ENCODE peak calls at places on chromosome 7, in eight cellular contexts. One of them, this sample, is unnamed.

GRCh38 chr7:26965724-26966123 is 101.3 kb upstream of the SKAP2 start:
- DNase-seq in MV-4-11: no peak
- DNase-seq in NCI-H1417: no peak
- DNase-seq in naive thymus-derived CD8-positive, alpha-beta T cell: no peak
- DNase-seq in Calu3: peak; percentile 16
- DNase-seq in neural progenitor cell: no peak
- DNase-seq in sciatic nerve: no peak
- DNase-seq in T-cell: no peak
- DNase-seq in this sample: no peak

GRCh38 chr7:144519900-144520299 is 116.4 kb upstream of the NOBOX start:
- DNase-seq in naive thymus-derived CD8-positive, alpha-beta T cell: no peak
- DNase-seq in NCI-H1417: no peak
- DNase-seq in sciatic nerve: no peak
- DNase-seq in Calu3: no peak
- DNase-seq in T-cell: no peak
- DNase-seq in MV-4-11: no peak
- DNase-seq in neural progenitor cell: no peak
- DNase-seq in this sample: no peak

GRCh38 chr7:55439627-55440026 is 74.5 kb downstream of the LANCL2 start:
- DNase-seq in Calu3: no peak
- DNase-seq in NCI-H1417: peak; percentile 68
- DNase-seq in MV-4-11: no peak
- DNase-seq in neural progenitor cell: no peak
- DNase-seq in T-cell: no peak
- DNase-seq in sciatic nerve: no peak
- DNase-seq in naive thymus-derived CD8-positive, alpha-beta T cell: no peak
- DNase-seq in this sample: peak; percentile 34

GRCh38 chr7:138784692-138785091 is 13.1 kb upstream of the TMEM213 start:
- DNase-seq in naive thymus-derived CD8-positive, alpha-beta T cell: no peak
- DNase-seq in Calu3: no peak
- DNase-seq in sciatic nerve: no peak
- DNase-seq in T-cell: no peak
- DNase-seq in MV-4-11: no peak
- DNase-seq in neural progenitor cell: no peak
- DNase-seq in NCI-H1417: no peak
- DNase-seq in this sample: no peak

GRCh38 chr7:147639037-147639436 is 951.5 kb upstream of the C7orf33 start:
- DNase-seq in sciatic nerve: no peak
- DNase-seq in NCI-H1417: no peak
- DNase-seq in neural progenitor cell: peak; percentile 6
- DNase-seq in T-cell: no peak
- DNase-seq in naive thymus-derived CD8-positive, alpha-beta T cell: no peak
- DNase-seq in MV-4-11: no peak
- DNase-seq in Calu3: no peak
- DNase-seq in this sample: no peak

GRCh38 chr7:105782391-105783063 is 93.9 kb downstream of the ATXN7L1 start:
- DNase-seq in Calu3: no peak
- DNase-seq in sciatic nerve: no peak
- DNase-seq in naive thymus-derived CD8-positive, alpha-beta T cell: no peak
- DNase-seq in MV-4-11: peak; percentile 8
- DNase-seq in neural progenitor cell: no peak
- DNase-seq in NCI-H1417: no peak
- DNase-seq in T-cell: no peak
- DNase-seq in this sample: no peak

GRCh38 chr7:150950496-150951180 is 27.5 kb downstream of the KCNH2 start:
- DNase-seq in neural progenitor cell: no peak
- DNase-seq in MV-4-11: no peak
- DNase-seq in Calu3: no peak
- DNase-seq in NCI-H1417: no peak
- DNase-seq in sciatic nerve: no peak
- DNase-seq in naive thymus-derived CD8-positive, alpha-beta T cell: no peak
- DNase-seq in T-cell: no peak
- DNase-seq in this sample: no peak

GRCh38 chr7:138735399-138735798 is 34.2 kb upstream of the SVOPL start:
- DNase-seq in MV-4-11: no peak
- DNase-seq in NCI-H1417: no peak
- DNase-seq in sciatic nerve: no peak
- DNase-seq in neural progenitor cell: no peak
- DNase-seq in Calu3: no peak
- DNase-seq in naive thymus-derived CD8-positive, alpha-beta T cell: no peak
- DNase-seq in T-cell: no peak
- DNase-seq in this sample: no peak

GRCh38 chr7:5363729-5364128 is 59.9 kb downstream of the TNRC18 start:
- DNase-seq in naive thymus-derived CD8-positive, alpha-beta T cell: no peak
- DNase-seq in sciatic nerve: no peak
- DNase-seq in Calu3: no peak
- DNase-seq in NCI-H1417: no peak
- DNase-seq in neural progenitor cell: no peak
- DNase-seq in T-cell: no peak
- DNase-seq in MV-4-11: no peak
- DNase-seq in this sample: no peak

GRCh38 chr7:2815523-2816240 is 28.4 kb downstream of the GNA12 start:
- DNase-seq in naive thymus-derived CD8-positive, alpha-beta T cell: no peak
- DNase-seq in neural progenitor cell: no peak
- DNase-seq in MV-4-11: no peak
- DNase-seq in sciatic nerve: no peak
- DNase-seq in T-cell: no peak
- DNase-seq in Calu3: no peak
- DNase-seq in NCI-H1417: no peak
- DNase-seq in this sample: no peak

GRCh38 chr7:90178166-90178565 is 23.9 kb downstream of the STEAP1 start:
- DNase-seq in neural progenitor cell: no peak
- DNase-seq in naive thymus-derived CD8-positive, alpha-beta T cell: no peak
- DNase-seq in T-cell: no peak
- DNase-seq in MV-4-11: no peak
- DNase-seq in NCI-H1417: no peak
- DNase-seq in sciatic nerve: no peak
- DNase-seq in Calu3: no peak
- DNase-seq in this sample: no peak

GRCh38 chr7:111438369-111439289 is 123.7 kb downstream of the IMMP2L start:
- DNase-seq in naive thymus-derived CD8-positive, alpha-beta T cell: no peak
- DNase-seq in neural progenitor cell: peak; percentile 5
- DNase-seq in NCI-H1417: no peak
- DNase-seq in Calu3: no peak
- DNase-seq in sciatic nerve: no peak
- DNase-seq in MV-4-11: no peak
- DNase-seq in T-cell: no peak
- DNase-seq in this sample: no peak

GRCh38 chr7:44735403-44736165 is 13.1 kb upstream of the ZMIZ2 start:
- DNase-seq in naive thymus-derived CD8-positive, alpha-beta T cell: no peak
- DNase-seq in NCI-H1417: no peak
- DNase-seq in MV-4-11: peak; percentile 75
- DNase-seq in Calu3: peak; percentile 70
- DNase-seq in T-cell: no peak
- DNase-seq in neural progenitor cell: no peak
- DNase-seq in sciatic nerve: no peak
- DNase-seq in this sample: no peak

GRCh38 chr7:127928852-127929251 is 102.4 kb downstream of the LRRC4 start:
- DNase-seq in sciatic nerve: no peak
- DNase-seq in Calu3: no peak
- DNase-seq in MV-4-11: no peak
- DNase-seq in neural progenitor cell: no peak
- DNase-seq in NCI-H1417: no peak
- DNase-seq in T-cell: no peak
- DNase-seq in naive thymus-derived CD8-positive, alpha-beta T cell: no peak
- DNase-seq in this sample: no peak

GRCh38 chr7:34748244-34749039 is 90.4 kb downstream of the NPSR1 start:
- DNase-seq in neural progenitor cell: no peak
- DNase-seq in sciatic nerve: no peak
- DNase-seq in Calu3: peak; percentile 97
- DNase-seq in MV-4-11: no peak
- DNase-seq in T-cell: no peak
- DNase-seq in NCI-H1417: peak; percentile 82
- DNase-seq in naive thymus-derived CD8-positive, alpha-beta T cell: no peak
- DNase-seq in this sample: no peak

GRCh38 chr7:80039255-80039884 is 95.3 kb upstream of the GNAI1 start:
- DNase-seq in Calu3: no peak
- DNase-seq in neural progenitor cell: no peak
- DNase-seq in NCI-H1417: no peak
- DNase-seq in naive thymus-derived CD8-positive, alpha-beta T cell: no peak
- DNase-seq in sciatic nerve: no peak
- DNase-seq in MV-4-11: no peak
- DNase-seq in T-cell: no peak
- DNase-seq in this sample: no peak

GRCh38 chr7:20785211-20786048 is 1.3 kb downstream of the SP8 start:
- DNase-seq in Calu3: peak; percentile 56
- DNase-seq in neural progenitor cell: peak; percentile 71
- DNase-seq in MV-4-11: no peak
- DNase-seq in naive thymus-derived CD8-positive, alpha-beta T cell: no peak
- DNase-seq in sciatic nerve: no peak
- DNase-seq in NCI-H1417: peak; percentile 88
- DNase-seq in T-cell: no peak
- DNase-seq in this sample: peak; percentile 68

GRCh38 chr7:93018666-93019065 is 99.1 kb downstream of the SAMD9 start:
- DNase-seq in MV-4-11: no peak
- DNase-seq in Calu3: no peak
- DNase-seq in T-cell: no peak
- DNase-seq in sciatic nerve: no peak
- DNase-seq in naive thymus-derived CD8-positive, alpha-beta T cell: no peak
- DNase-seq in NCI-H1417: no peak
- DNase-seq in neural progenitor cell: no peak
- DNase-seq in this sample: no peak

GRCh38 chr7:20796565-20796964 is 9.9 kb upstream of the SP8 start:
- DNase-seq in NCI-H1417: no peak
- DNase-seq in sciatic nerve: no peak
- DNase-seq in T-cell: no peak
- DNase-seq in Calu3: no peak
- DNase-seq in neural progenitor cell: no peak
- DNase-seq in naive thymus-derived CD8-positive, alpha-beta T cell: no peak
- DNase-seq in MV-4-11: no peak
- DNase-seq in this sample: no peak

GRCh38 chr7:63900394-63901203 is 98.0 kb upstream of the ZNF722 start:
- DNase-seq in NCI-H1417: peak; percentile 60
- DNase-seq in T-cell: peak; percentile 49
- DNase-seq in neural progenitor cell: no peak
- DNase-seq in MV-4-11: no peak
- DNase-seq in Calu3: peak; percentile 67
- DNase-seq in naive thymus-derived CD8-positive, alpha-beta T cell: peak; percentile 96
- DNase-seq in sciatic nerve: peak; percentile 93
- DNase-seq in this sample: peak; percentile 2

GRCh38 chr7:73885975-73886798 is 25.2 kb downstream of the TMEM270 start:
- DNase-seq in MV-4-11: peak; percentile 16
- DNase-seq in neural progenitor cell: peak; percentile 25
- DNase-seq in naive thymus-derived CD8-positive, alpha-beta T cell: no peak
- DNase-seq in Calu3: no peak
- DNase-seq in T-cell: no peak
- DNase-seq in sciatic nerve: no peak
- DNase-seq in NCI-H1417: no peak
- DNase-seq in this sample: peak; percentile 59

GRCh38 chr7:29606287-29606721 is 42.7 kb downstream of the PRR15 start:
- DNase-seq in naive thymus-derived CD8-positive, alpha-beta T cell: no peak
- DNase-seq in Calu3: peak; percentile 63
- DNase-seq in sciatic nerve: no peak
- DNase-seq in T-cell: no peak
- DNase-seq in neural progenitor cell: no peak
- DNase-seq in NCI-H1417: no peak
- DNase-seq in MV-4-11: no peak
- DNase-seq in this sample: peak; percentile 32

GRCh38 chr7:138460176-138460648 is at the start of gene TRIM24:
- DNase-seq in T-cell: peak; percentile 97
- DNase-seq in sciatic nerve: peak; percentile 97
- DNase-seq in NCI-H1417: no peak
- DNase-seq in neural progenitor cell: no peak
- DNase-seq in MV-4-11: no peak
- DNase-seq in Calu3: no peak
- DNase-seq in naive thymus-derived CD8-positive, alpha-beta T cell: no peak
- DNase-seq in this sample: peak; percentile 98

GRCh38 chr7:833601-834258 is 1.5 kb downstream of the SUN1 start:
- DNase-seq in Calu3: no peak
- DNase-seq in MV-4-11: no peak
- DNase-seq in sciatic nerve: no peak
- DNase-seq in NCI-H1417: no peak
- DNase-seq in naive thymus-derived CD8-positive, alpha-beta T cell: no peak
- DNase-seq in neural progenitor cell: no peak
- DNase-seq in T-cell: no peak
- DNase-seq in this sample: no peak

GRCh38 chr7:129969881-129970446 is 17.2 kb upstream of the UBE2H start:
- DNase-seq in NCI-H1417: peak; percentile 55
- DNase-seq in naive thymus-derived CD8-positive, alpha-beta T cell: no peak
- DNase-seq in T-cell: no peak
- DNase-seq in sciatic nerve: no peak
- DNase-seq in Calu3: peak; percentile 91
- DNase-seq in MV-4-11: no peak
- DNase-seq in neural progenitor cell: no peak
- DNase-seq in this sample: no peak